ENCODE peak calls at places on chromosomes 16 and 17, in six cellular contexts. One of them, this sample, is unnamed.
A peak's percentile ranks its signal among the peaks of the same experiment; 100 is the strongest.

GRCh38 chr17:8150194-8151119 is 1.7 kb downstream of the PER1 start:
- DNase-seq in AG10803: no peak
- DNase-seq in cardiac fibroblast: peak; percentile 22
- DNase-seq in MM.1S: no peak
- DNase-seq in GM23338: peak; percentile 26
- DNase-seq in upper lobe of right lung: peak; percentile 65
- DNase-seq in this sample: no peak

GRCh38 chr17:49361129-49361901 is 735 bp downstream of the ZNF652 start:
- DNase-seq in AG10803: no peak
- DNase-seq in cardiac fibroblast: peak; percentile 14
- DNase-seq in MM.1S: peak; percentile 87
- DNase-seq in GM23338: peak; percentile 59
- DNase-seq in upper lobe of right lung: peak; percentile 77
- DNase-seq in this sample: no peak

GRCh38 chr16:57108432-57108831 is 16.0 kb downstream of the CPNE2 start:
- DNase-seq in AG10803: no peak
- DNase-seq in cardiac fibroblast: no peak
- DNase-seq in MM.1S: no peak
- DNase-seq in GM23338: no peak
- DNase-seq in upper lobe of right lung: no peak
- DNase-seq in this sample: no peak

GRCh38 chr16:51148674-51149228 is 2.3 kb downstream of the SALL1 start:
- DNase-seq in AG10803: peak; percentile 54
- DNase-seq in cardiac fibroblast: peak; percentile 27
- DNase-seq in MM.1S: no peak
- DNase-seq in GM23338: no peak
- DNase-seq in upper lobe of right lung: no peak
- DNase-seq in this sample: no peak

GRCh38 chr16:84845496-84846002 is 25.8 kb downstream of the CRISPLD2 start:
- DNase-seq in AG10803: no peak
- DNase-seq in cardiac fibroblast: no peak
- DNase-seq in MM.1S: no peak
- DNase-seq in GM23338: no peak
- DNase-seq in upper lobe of right lung: no peak
- DNase-seq in this sample: no peak

GRCh38 chr16:48030926-48031325 is 124.9 kb downstream of the ABCC12 start:
- DNase-seq in AG10803: no peak
- DNase-seq in cardiac fibroblast: no peak
- DNase-seq in MM.1S: no peak
- DNase-seq in GM23338: no peak
- DNase-seq in upper lobe of right lung: no peak
- DNase-seq in this sample: no peak

GRCh38 chr17:8124350-8125195 is 667 bp upstream of the HES7 start:
- DNase-seq in AG10803: peak; percentile 34
- DNase-seq in cardiac fibroblast: peak; percentile 27
- DNase-seq in MM.1S: peak; percentile 22
- DNase-seq in GM23338: no peak
- DNase-seq in upper lobe of right lung: no peak
- DNase-seq in this sample: no peak

GRCh38 chr16:9225527-9226316 is 134.3 kb downstream of the HAPSTR1 start:
- DNase-seq in AG10803: peak; percentile 5
- DNase-seq in cardiac fibroblast: no peak
- DNase-seq in MM.1S: no peak
- DNase-seq in GM23338: peak; percentile 78
- DNase-seq in upper lobe of right lung: no peak
- DNase-seq in this sample: no peak

GRCh38 chr17:16915752-16916556 is 56.0 kb downstream of the TNFRSF13B start:
- DNase-seq in AG10803: peak; percentile 40
- DNase-seq in cardiac fibroblast: peak; percentile 36
- DNase-seq in MM.1S: peak; percentile 84
- DNase-seq in GM23338: peak; percentile 84
- DNase-seq in upper lobe of right lung: peak; percentile 77
- DNase-seq in this sample: no peak

GRCh38 chr16:1772362-1772907 is at the start of gene EME2:
- DNase-seq in AG10803: no peak
- DNase-seq in cardiac fibroblast: no peak
- DNase-seq in MM.1S: peak; percentile 60
- DNase-seq in GM23338: no peak
- DNase-seq in upper lobe of right lung: no peak
- DNase-seq in this sample: no peak

GRCh38 chr16:29992371-29992967 is 2.9 kb downstream of the HIRIP3 start:
- DNase-seq in AG10803: no peak
- DNase-seq in cardiac fibroblast: peak; percentile 64
- DNase-seq in MM.1S: no peak
- DNase-seq in GM23338: no peak
- DNase-seq in upper lobe of right lung: no peak
- DNase-seq in this sample: no peak

GRCh38 chr17:77645441-77646430 is 312.8 kb upstream of the TNRC6C start:
- DNase-seq in AG10803: peak; percentile 44
- DNase-seq in cardiac fibroblast: peak; percentile 32
- DNase-seq in MM.1S: no peak
- DNase-seq in GM23338: peak; percentile 32
- DNase-seq in upper lobe of right lung: peak; percentile 13
- DNase-seq in this sample: no peak

GRCh38 chr17:77647531-77647930 is 311.0 kb upstream of the TNRC6C start:
- DNase-seq in AG10803: no peak
- DNase-seq in cardiac fibroblast: no peak
- DNase-seq in MM.1S: no peak
- DNase-seq in GM23338: no peak
- DNase-seq in upper lobe of right lung: peak; percentile 37
- DNase-seq in this sample: no peak

GRCh38 chr17:77654296-77654695 is 304.2 kb upstream of the TNRC6C start:
- DNase-seq in AG10803: no peak
- DNase-seq in cardiac fibroblast: no peak
- DNase-seq in MM.1S: no peak
- DNase-seq in GM23338: no peak
- DNase-seq in upper lobe of right lung: peak; percentile 25
- DNase-seq in this sample: no peak

GRCh38 chr17:77651983-77652382 is 306.5 kb upstream of the TNRC6C start:
- DNase-seq in AG10803: no peak
- DNase-seq in cardiac fibroblast: no peak
- DNase-seq in MM.1S: no peak
- DNase-seq in GM23338: no peak
- DNase-seq in upper lobe of right lung: peak; percentile 9
- DNase-seq in this sample: no peak

DNA sequence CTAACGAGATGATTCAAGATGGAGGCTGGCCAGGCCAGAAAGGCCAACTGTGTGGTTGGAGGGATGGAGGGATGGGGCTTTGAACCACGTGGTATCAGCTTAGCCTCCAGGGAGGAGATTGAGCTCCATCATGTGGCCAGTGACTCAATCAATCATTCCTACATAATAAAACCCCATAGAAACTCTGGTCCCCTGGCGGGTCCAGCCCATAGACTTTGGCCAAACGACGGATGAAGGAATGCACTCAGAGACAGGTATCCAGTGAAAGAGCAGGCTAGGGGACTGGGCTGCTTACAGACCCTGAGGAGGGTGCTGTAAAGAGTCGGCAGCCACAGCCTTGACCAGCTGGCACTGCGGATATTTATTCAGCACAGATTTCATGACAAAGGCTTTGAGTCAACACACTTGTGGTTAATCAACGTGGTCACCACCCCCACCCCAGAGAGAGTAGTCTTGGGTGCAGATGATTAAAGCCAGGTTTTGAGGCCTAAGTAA is 308.7 kb upstream of the TNRC6C start:
- DNase-seq in AG10803: peak; percentile 40
- DNase-seq in cardiac fibroblast: no peak
- DNase-seq in MM.1S: no peak
- DNase-seq in GM23338: no peak
- DNase-seq in upper lobe of right lung: peak; percentile 20
- DNase-seq in this sample: no peak
- TF ChIP-seq CTCF in AG10803: no peak
- TF ChIP-seq CTCF in cardiac fibroblast: no peak
- TF ChIP-seq CTCF in MM.1S: peak; percentile 19
- TF ChIP-seq CTCF in GM23338: peak; percentile 36
- TF ChIP-seq CTCF in upper lobe of right lung: no peak
- TF ChIP-seq CTCF in this sample: no peak

GRCh38 chr17:67663445-67663844 is 54.3 kb upstream of the NOL11 start:
- DNase-seq in AG10803: no peak
- DNase-seq in cardiac fibroblast: no peak
- DNase-seq in MM.1S: no peak
- DNase-seq in GM23338: peak; percentile 24
- DNase-seq in upper lobe of right lung: no peak
- DNase-seq in this sample: no peak
- TF ChIP-seq CTCF in AG10803: no peak
- TF ChIP-seq CTCF in cardiac fibroblast: no peak
- TF ChIP-seq CTCF in MM.1S: no peak
- TF ChIP-seq CTCF in GM23338: peak; percentile 38
- TF ChIP-seq CTCF in upper lobe of right lung: no peak
- TF ChIP-seq CTCF in this sample: peak; percentile 2

DNA sequence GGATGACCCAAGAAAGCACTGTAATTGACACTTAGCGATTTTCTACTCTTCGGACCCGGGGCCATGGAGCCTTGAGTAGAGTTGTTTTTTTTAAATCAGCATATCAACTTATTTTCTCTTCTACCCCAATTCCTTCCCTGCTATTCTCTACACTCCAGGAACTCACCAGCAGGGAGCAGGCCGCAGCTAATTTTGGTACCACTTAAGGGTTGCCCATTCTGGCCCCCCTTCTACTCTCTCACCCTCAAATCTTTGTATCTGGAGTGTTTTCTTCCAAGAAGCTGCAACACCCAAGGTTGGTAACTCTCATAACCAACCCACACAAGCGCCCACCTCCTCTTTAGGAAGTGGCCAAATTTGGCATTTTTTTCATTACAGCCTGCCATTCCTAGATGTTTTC is 5.5 kb upstream of the ERAL1 start:
- DNase-seq in AG10803: no peak
- DNase-seq in cardiac fibroblast: peak; percentile 22
- DNase-seq in MM.1S: no peak
- DNase-seq in GM23338: peak; percentile 52
- DNase-seq in upper lobe of right lung: no peak
- DNase-seq in this sample: no peak
- TF ChIP-seq CTCF in AG10803: no peak
- TF ChIP-seq CTCF in cardiac fibroblast: no peak
- TF ChIP-seq CTCF in MM.1S: no peak
- TF ChIP-seq CTCF in GM23338: peak; percentile 40
- TF ChIP-seq CTCF in upper lobe of right lung: no peak
- TF ChIP-seq CTCF in this sample: peak; percentile 11

GRCh38 chr16:49558451-49558850 is 184.8 kb downstream of the C16orf78 start:
- DNase-seq in AG10803: no peak
- DNase-seq in cardiac fibroblast: no peak
- DNase-seq in MM.1S: no peak
- DNase-seq in GM23338: no peak
- DNase-seq in upper lobe of right lung: no peak
- DNase-seq in this sample: no peak

GRCh38 chr16:49560018-49560830 is 186.6 kb downstream of the C16orf78 start:
- DNase-seq in AG10803: no peak
- DNase-seq in cardiac fibroblast: peak; percentile 76
- DNase-seq in MM.1S: no peak
- DNase-seq in GM23338: no peak
- DNase-seq in upper lobe of right lung: no peak
- DNase-seq in this sample: no peak

GRCh38 chr16:49559242-49559641 is 185.6 kb downstream of the C16orf78 start:
- DNase-seq in AG10803: no peak
- DNase-seq in cardiac fibroblast: no peak
- DNase-seq in MM.1S: no peak
- DNase-seq in GM23338: no peak
- DNase-seq in upper lobe of right lung: no peak
- DNase-seq in this sample: no peak

GRCh38 chr16:49557070-49557446 is 183.5 kb downstream of the C16orf78 start:
- DNase-seq in AG10803: no peak
- DNase-seq in cardiac fibroblast: no peak
- DNase-seq in MM.1S: no peak
- DNase-seq in GM23338: peak; percentile 68
- DNase-seq in upper lobe of right lung: no peak
- DNase-seq in this sample: peak; percentile 48

DNA sequence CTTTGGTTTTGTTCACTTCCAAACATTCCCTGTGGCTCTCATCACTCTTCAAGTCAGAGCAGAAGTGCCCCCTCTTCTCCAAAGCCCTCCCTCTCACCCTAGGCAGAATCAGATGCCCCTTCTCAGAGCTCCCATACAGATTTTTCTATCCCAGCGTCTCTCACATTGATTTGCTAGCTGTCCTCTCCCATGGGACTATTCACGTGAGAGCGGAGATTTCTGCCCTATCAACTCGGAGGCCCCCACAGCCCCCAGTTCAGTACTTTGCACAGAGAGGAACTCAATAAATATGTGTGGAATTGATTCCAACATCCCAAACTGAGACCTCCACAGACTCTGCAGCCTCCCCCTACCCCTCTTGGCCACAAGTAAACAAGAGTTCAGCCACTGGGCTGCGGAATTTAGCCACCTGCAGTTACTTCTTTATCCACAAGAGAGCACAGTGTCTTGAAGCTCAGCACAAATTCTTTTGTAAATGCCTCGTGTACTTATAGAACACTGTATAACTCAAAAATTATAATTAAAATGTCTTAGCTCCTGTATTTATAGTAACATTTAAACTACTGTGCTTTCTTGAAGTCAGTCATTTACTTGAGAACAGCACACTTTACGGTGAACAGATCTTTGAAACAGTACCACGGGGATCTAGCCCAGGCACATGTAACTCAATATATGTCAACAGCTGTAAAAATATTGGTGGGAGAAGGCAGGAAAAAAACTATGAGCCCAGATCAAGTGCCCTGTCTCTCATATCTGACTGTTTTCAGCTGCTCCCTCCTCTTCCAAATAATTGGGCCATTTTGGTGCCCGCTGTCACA is 182.9 kb downstream of the C16orf78 start:
- DNase-seq in AG10803: peak; percentile 7
- DNase-seq in cardiac fibroblast: peak; percentile 67
- DNase-seq in MM.1S: peak; percentile 31
- DNase-seq in GM23338: peak; percentile 83
- DNase-seq in upper lobe of right lung: no peak
- DNase-seq in this sample: no peak
- TF ChIP-seq CTCF in AG10803: peak; percentile 28
- TF ChIP-seq CTCF in cardiac fibroblast: peak; percentile 55
- TF ChIP-seq CTCF in MM.1S: peak; percentile 42
- TF ChIP-seq CTCF in GM23338: peak; percentile 60
- TF ChIP-seq CTCF in upper lobe of right lung: peak; percentile 32
- TF ChIP-seq CTCF in this sample: peak; percentile 65

DNA sequence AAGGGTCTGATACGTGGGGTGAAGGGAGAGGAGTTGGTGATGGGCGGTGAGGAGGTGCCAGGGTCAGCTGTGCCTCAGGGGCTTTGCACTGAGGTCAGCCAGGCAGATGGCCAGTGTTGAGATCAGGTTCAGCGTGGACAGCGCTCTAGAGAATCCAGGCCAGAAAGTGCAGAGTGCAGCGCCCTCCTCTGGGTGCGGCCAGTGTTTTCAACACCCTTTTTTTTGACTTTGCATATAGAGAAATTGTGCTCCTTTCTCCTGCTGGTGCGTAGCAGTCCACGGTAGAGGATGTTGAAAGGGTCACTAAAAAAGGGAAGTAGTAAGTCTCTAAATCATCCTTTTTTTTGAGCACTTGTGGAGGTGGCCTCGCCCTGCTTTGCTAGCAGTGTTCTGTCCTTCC is 53.9 kb downstream of the BANP start:
- DNase-seq in AG10803: no peak
- DNase-seq in cardiac fibroblast: no peak
- DNase-seq in MM.1S: no peak
- DNase-seq in GM23338: peak; percentile 76
- DNase-seq in upper lobe of right lung: no peak
- DNase-seq in this sample: no peak
- TF ChIP-seq CTCF in AG10803: peak; percentile 13
- TF ChIP-seq CTCF in cardiac fibroblast: peak; percentile 25
- TF ChIP-seq CTCF in MM.1S: no peak
- TF ChIP-seq CTCF in GM23338: peak; percentile 81
- TF ChIP-seq CTCF in upper lobe of right lung: no peak
- TF ChIP-seq CTCF in this sample: no peak

This sample was measured in D721Med.